ENCODE peak calls at places on chromosome 4, in ten cellular contexts. Y is right atrium auricular region; N is HCT116; M is cardiac muscle cell; E is CD8-positive, alpha-beta memory T cell; H is GM23248; T is SK-N-SH; U is H9; P is CD4-positive, alpha-beta T cell; I is aorta. D is an unnamed sample. For H3K27me3, the result is how much of the 10 kb centered on the place peaks cover.

GRCh38 chr4:74504212-74504611 is 59.3 kb downstream of the AREG start:
- DNase-seq in P (no peak), U (no peak), N (no peak), M (peak), H (peak), I (no peak), T (no peak), Y (no peak), E (no peak), D (peak)

GRCh38 chr4:74555231-74555630 is 110.3 kb downstream of the AREG start:
- DNase-seq in I (no peak), Y (no peak), P (no peak), U (no peak), M (no peak), T (no peak), E (no peak), N (no peak), H (peak), D (peak)

GRCh38 chr4:20652226-20652836 is 47.9 kb upstream of the PACRGL start:
- DNase-seq in T (no peak), M (no peak), E (no peak), I (no peak), N (no peak), P (no peak), Y (no peak), U (no peak), H (no peak), D (no peak)

GRCh38 chr4:174214102-174214878 is 69.2 kb downstream of the FBXO8 start:
- DNase-seq in Y (no peak), P (no peak), U (peak), I (no peak), T (no peak), N (no peak), E (peak), H (peak), M (no peak), D (no peak)

GRCh38 chr4:108512615-108513505 is 107.5 kb upstream of the RPL34 start:
- DNase-seq in I (no peak), U (peak), H (peak), E (peak), M (peak), N (no peak), P (peak), Y (no peak), T (peak), D (peak)

GRCh38 chr4:132218406-132218805 is 930.7 kb upstream of the PCDH10 start:
- DNase-seq in Y (no peak), T (no peak), I (no peak), N (no peak), H (no peak), E (no peak), P (no peak), M (no peak), U (no peak), D (peak)

GRCh38 chr4:104425003-104425402 is 69.7 kb downstream of the CXXC4 start:
- DNase-seq in P (no peak), U (no peak), Y (no peak), E (no peak), N (no peak), I (no peak), M (no peak), H (no peak), T (no peak), D (no peak)

GRCh38 chr4:62377700-62378099 is 1177.6 kb downstream of the ADGRL3 start:
- DNase-seq in U (no peak), H (no peak), M (no peak), I (no peak), T (peak), P (no peak), E (no peak), N (no peak), Y (no peak), D (no peak)

GRCh38 chr4:7988437-7988836 is 48.8 kb upstream of the AFAP1 start:
- DNase-seq in H (peak), P (no peak), U (no peak), M (peak), N (no peak), I (no peak), E (no peak), Y (no peak), T (no peak), D (peak)

GRCh38 chr4:576991-577498 is 950 bp upstream of the TMEM271 start:
- DNase-seq in U (no peak), Y (no peak), M (no peak), E (no peak), I (no peak), T (peak), N (no peak), H (peak), P (no peak), D (no peak)

GRCh38 chr4:577499-578450 is 1.7 kb upstream of the TMEM271 start:
- DNase-seq in P (no peak), I (no peak), Y (no peak), M (peak), U (peak), N (no peak), E (no peak), H (peak), T (peak), D (peak)

GRCh38 chr4:574346-575161 is 1.5 kb downstream of the TMEM271 start:
- DNase-seq in P (no peak), M (no peak), T (no peak), U (no peak), N (no peak), E (no peak), I (no peak), H (no peak), Y (no peak), D (no peak)

GRCh38 chr4:575281-576141 is 584 bp downstream of the TMEM271 start:
- DNase-seq in Y (no peak), U (peak), H (peak), P (no peak), M (peak), E (no peak), T (peak), N (no peak), I (no peak), D (peak)

DNA sequence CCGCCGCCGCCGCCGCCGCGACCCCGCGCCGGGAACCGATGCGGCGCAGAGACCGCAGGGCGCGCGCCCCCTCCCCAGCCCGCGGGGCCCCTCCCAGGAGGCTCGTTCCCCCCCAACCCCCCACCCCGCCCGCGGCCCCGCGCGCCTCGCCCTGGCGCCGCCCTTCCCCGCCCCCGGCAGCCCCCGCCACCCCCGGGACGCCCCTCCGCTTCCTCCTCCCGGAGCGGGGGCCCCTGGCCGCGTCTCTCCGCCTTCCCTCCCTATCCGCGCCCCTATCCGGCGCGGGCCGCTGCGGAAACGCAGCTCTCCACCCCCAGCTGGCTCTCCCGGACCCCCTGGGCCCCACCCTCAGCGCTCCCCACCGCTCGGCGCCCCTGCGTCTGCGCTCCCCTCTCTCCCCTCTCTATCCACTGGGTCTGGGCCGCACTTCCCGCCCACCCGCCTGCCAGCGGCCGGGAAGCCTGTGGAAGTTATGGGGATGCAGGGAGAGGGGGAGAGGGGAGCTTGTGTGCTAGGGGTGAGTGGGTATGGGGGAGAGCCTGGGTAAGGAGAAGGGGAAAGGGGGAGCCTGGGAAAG is at the start of gene TMEM271:
- DNase-seq in N (no peak), M (no peak), Y (no peak), T (peak), H (no peak), P (no peak), U (no peak), E (no peak), I (no peak), D (no peak)
- H3K27me3 ChIP-seq in N (under half), M (half or more), Y (under half), T (half or more), H (half or more), P (half or more), U (under half), E (under half), I (under half), D (half or more)

GRCh38 chr4:3485882-3486555 is 22.9 kb downstream of the DOK7 start:
- DNase-seq in T (no peak), I (no peak), H (no peak), U (no peak), N (no peak), E (no peak), Y (no peak), P (no peak), M (no peak), D (no peak)
- H3K27me3 ChIP-seq in T (under half), I (under half), H (under half), U (under half), N (under half), E (under half), Y (under half), P (under half), M (under half), D (under half)

GRCh38 chr4:95506264-95506663 is 42.5 kb downstream of the UNC5C start:
- DNase-seq in Y (no peak), P (no peak), H (peak), N (peak), U (no peak), T (no peak), E (no peak), I (no peak), M (peak), D (peak)
- H3K27me3 ChIP-seq in Y (under half), P (under half), H (under half), N (under half), U (under half), T (under half), E (under half), I (under half), M (under half), D (under half)

DNA sequence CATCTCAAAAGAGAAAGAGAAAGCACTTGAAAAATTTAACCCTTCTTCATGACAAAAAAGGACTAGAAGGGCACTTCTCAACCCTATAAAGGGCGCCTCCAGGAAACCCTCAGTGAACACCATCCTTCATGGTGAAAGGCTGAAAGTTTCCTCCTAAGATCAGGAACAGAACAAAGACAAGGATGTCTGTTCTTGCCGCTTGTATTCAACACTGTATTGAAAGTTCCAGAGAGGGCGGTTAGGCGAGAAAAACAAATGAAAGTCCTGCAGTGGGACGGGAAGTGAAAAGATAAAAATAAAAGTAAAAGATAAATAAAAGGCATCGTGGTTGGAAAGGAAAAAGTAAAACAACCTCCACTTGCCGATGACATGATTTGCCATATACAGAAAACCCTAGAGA is 50.9 kb downstream of the RNF212 start:
- DNase-seq in Y (no peak), P (no peak), H (no peak), U (no peak), T (no peak), I (no peak), E (no peak), M (no peak), N (no peak), D (no peak)
- H3K27me3 ChIP-seq in Y (under half), P (under half), H (under half), U (under half), T (half or more), I (under half), E (under half), M (under half), N (under half), D (under half)

GRCh38 chr4:56038763-56039162 is 90.0 kb downstream of the CEP135 start:
- DNase-seq in U (no peak), P (no peak), N (no peak), Y (no peak), H (no peak), E (no peak), M (no peak), I (no peak), T (peak), D (no peak)

GRCh38 chr4:56042225-56042624 is 93.5 kb downstream of the CEP135 start:
- DNase-seq in I (no peak), U (no peak), N (no peak), E (no peak), P (no peak), Y (no peak), T (no peak), H (no peak), M (no peak), D (no peak)

DNA sequence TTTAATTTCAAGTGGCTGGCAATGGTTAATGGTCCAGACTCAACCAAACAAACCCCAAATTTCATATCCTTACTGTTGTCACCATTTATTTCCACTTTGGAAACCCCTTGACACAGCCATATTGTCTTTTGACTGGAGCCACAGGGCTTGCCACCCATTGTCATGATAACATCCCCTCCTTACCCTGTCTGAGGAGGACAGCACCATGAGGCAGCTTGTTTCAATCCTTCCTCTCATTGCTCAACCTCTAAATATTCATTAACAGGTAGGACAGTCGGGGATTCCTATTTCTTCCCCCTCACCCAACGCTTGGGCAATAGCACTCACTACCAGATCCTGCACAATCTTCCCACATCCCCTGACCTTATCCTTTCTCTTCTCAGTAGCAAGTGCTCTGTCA is 92.1 kb downstream of the CEP135 start:
- DNase-seq in Y (no peak), P (no peak), M (no peak), E (no peak), U (no peak), I (no peak), H (no peak), N (no peak), T (no peak), D (no peak)
- H3K27me3 ChIP-seq in Y (under half), P (under half), M (under half), E (under half), U (under half), I (under half), H (under half), N (under half), T (under half), D (under half)

GRCh38 chr4:90660672-90661071 is 533.5 kb downstream of the CCSER1 start:
- DNase-seq in M (no peak), N (no peak), P (no peak), Y (no peak), I (no peak), H (no peak), U (no peak), T (no peak), E (no peak), D (no peak)
- H3K27me3 ChIP-seq in M (under half), N (under half), P (under half), Y (under half), I (under half), H (under half), U (under half), T (under half), E (under half), D (under half)

DNA sequence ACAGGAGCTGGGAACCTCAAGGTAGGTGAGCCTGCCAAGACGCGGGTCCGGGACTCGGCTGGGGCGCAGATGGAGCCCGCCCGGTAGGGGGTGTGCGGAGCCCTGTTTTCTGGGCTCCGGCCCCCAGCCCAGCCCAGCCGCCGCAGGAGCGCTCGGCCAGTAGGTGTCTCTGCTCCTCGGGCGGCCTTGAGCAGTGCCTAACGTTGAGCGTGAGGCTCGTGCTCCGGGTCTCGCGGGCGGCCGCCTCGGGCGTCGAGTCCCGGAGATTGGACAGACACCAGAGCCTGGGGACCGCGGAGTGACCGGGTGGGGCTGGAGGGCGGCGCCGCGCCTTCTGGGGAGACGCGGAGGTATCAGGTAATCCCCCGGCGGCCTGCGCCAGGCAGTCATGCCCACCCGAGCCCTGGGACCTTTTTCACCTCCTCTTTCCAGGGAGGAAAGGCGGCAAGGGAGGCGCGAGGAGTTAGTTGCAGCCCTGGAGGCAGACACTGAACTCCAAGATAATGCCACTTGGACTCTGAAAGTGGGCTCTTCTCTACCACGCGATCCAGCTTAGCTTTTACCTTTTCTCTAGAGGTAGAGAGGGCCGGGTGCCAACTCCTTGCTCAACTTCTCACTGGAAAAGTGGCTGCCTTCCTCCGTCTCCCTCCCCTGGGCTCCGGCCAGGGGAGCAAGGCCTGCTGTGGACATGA is 14.5 kb upstream of the FGG start:
- DNase-seq in I (peak), M (peak), N (peak), P (peak), U (peak), E (peak), T (peak), Y (peak), H (peak), D (peak)
- H3K27me3 ChIP-seq in I (under half), M (under half), N (under half), P (under half), U (under half), E (under half), T (under half), Y (under half), H (under half), D (under half)

DNA sequence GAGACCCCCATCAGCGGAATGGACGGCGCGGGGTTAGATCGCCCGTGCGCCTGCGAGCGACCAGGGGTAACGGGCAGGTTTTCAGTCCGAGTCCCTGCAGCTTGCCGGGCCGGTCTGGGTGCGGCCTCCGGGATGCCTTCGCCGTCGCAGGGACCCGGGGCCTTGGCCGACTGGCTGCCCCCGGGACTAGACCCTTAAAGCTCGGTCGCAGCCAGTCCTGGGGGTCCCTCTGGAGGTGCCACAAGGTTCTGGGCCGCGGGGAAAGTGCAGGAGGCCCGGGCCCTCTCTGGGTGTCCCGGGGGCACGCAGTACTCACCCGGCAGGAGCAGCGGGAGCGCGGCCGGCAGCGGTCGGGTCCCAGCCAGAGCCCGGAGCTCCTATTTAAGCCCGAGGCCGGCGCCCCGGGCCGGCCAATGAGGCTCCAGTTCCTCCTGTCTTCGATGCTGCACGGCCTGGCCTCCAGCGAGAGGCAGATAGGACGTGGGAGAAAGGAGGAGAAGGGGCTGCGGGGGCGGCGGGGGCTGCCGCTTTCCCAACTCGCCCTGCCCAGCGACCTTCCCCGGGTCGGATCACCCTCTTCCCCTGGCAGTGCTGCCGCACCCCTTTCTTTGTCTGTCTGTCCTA is at the start of gene SPON2:
- DNase-seq in M (peak), E (no peak), H (peak), N (no peak), P (no peak), U (peak), I (no peak), T (peak), Y (no peak), D (no peak)
- H3K27me3 ChIP-seq in M (half or more), E (under half), H (under half), N (under half), P (under half), U (under half), I (under half), T (under half), Y (under half), D (under half)

GRCh38 chr4:1465173-1466033 is 59.2 kb upstream of the NKX1-1 start:
- DNase-seq in E (no peak), T (peak), U (no peak), Y (no peak), H (no peak), P (no peak), I (no peak), M (no peak), N (no peak), D (no peak)
- H3K27me3 ChIP-seq in E (under half), T (under half), U (under half), Y (under half), H (under half), P (under half), I (under half), M (under half), N (under half), D (under half)

GRCh38 chr4:54914781-54915180 is 210.6 kb downstream of the KDR start:
- DNase-seq in N (no peak), I (no peak), P (no peak), U (no peak), E (no peak), M (no peak), H (no peak), Y (no peak), T (no peak), D (no peak)
- H3K27me3 ChIP-seq in N (under half), I (under half), P (under half), U (under half), E (under half), M (under half), H (under half), Y (under half), T (under half), D (under half)